ENCODE peak calls at places on chromosome X, in six cellular contexts. F is stomach, Y is cardiac fibroblast, H is cardiac muscle cell, O is fibroblast of the aortic adventitia, R is astrocyte of the spinal cord. Q is an unnamed sample.

GRCh38 chrX:1529328-1529727 is 7.7 kb downstream of the P2RY8 start:
- DNase-seq in O (no peak), R (no peak), F (no peak), H (no peak), Y (no peak), Q (peak)

GRCh38 chrX:7216981-7217587 is 69.1 kb upstream of the PUDP start:
- DNase-seq in R (no peak), F (no peak), O (no peak), H (no peak), Y (no peak), Q (no peak)

GRCh38 chrX:72130762-72131231 is 918 bp downstream of the RTL5 start:
- DNase-seq in R (no peak), F (no peak), Y (no peak), O (no peak), H (no peak), Q (no peak)

GRCh38 chrX:71534773-71535544 is 2.1 kb downstream of the OGT start:
- DNase-seq in H (no peak), Y (no peak), R (no peak), F (no peak), O (no peak), Q (no peak)

GRCh38 chrX:141641138-141641537 is 51.6 kb downstream of the SPANXA2 start:
- DNase-seq in H (no peak), F (no peak), R (no peak), O (no peak), Y (no peak), Q (no peak)

GRCh38 chrX:9747644-9748043 is 18.0 kb downstream of the GPR143 start:
- DNase-seq in R (no peak), H (no peak), F (no peak), O (no peak), Y (no peak), Q (no peak)

GRCh38 chrX:1322393-1322792 is 14.2 kb upstream of the IL3RA start:
- DNase-seq in O (no peak), H (no peak), R (no peak), Y (no peak), F (no peak), Q (no peak)

GRCh38 chrX:151754042-151754419 is 19.5 kb downstream of the CNGA2 start:
- DNase-seq in R (peak), Y (peak), F (no peak), O (peak), H (no peak), Q (peak)

GRCh38 chrX:44447214-44447613 is 95.4 kb downstream of the FUNDC1 start:
- DNase-seq in R (no peak), H (no peak), O (no peak), F (no peak), Y (no peak), Q (no peak)

GRCh38 chrX:11688201-11688600 is 22.5 kb upstream of the ARHGAP6 start:
- DNase-seq in Y (peak), O (no peak), F (no peak), H (no peak), R (no peak), Q (no peak)

GRCh38 chrX:130028196-130028595 is 45.8 kb downstream of the BCORL1 start:
- DNase-seq in O (peak), F (peak), R (peak), Y (peak), H (peak), Q (no peak)

GRCh38 chrX:139971394-139971749 is 6.1 kb upstream of the CXorf66 start:
- DNase-seq in O (no peak), F (no peak), Y (no peak), R (no peak), H (no peak), Q (no peak)

GRCh38 chrX:136652822-136653723 is 5.1 kb downstream of the CD40LG start:
- DNase-seq in R (no peak), F (no peak), H (no peak), O (peak), Y (peak), Q (peak)

GRCh38 chrX:53260836-53261235 is 20.5 kb downstream of the IQSEC2 start:
- DNase-seq in O (no peak), H (no peak), Y (no peak), F (no peak), R (no peak), Q (no peak)

GRCh38 chrX:103248553-103248952 is 6.4 kb downstream of the TCEAL8 start:
- DNase-seq in R (peak), H (peak), O (peak), F (no peak), Y (peak), Q (no peak)

GRCh38 chrX:13092455-13092941 is 48.1 kb upstream of the FAM9C start:
- DNase-seq in O (no peak), F (peak), R (no peak), Y (no peak), H (no peak), Q (no peak)

GRCh38 chrX:154036513-154036912 is 16.8 kb upstream of the IRAK1 start:
- DNase-seq in H (no peak), Y (no peak), R (no peak), O (no peak), F (no peak), Q (no peak)

GRCh38 chrX:56833626-56834025 is 104.6 kb downstream of the NBDY start:
- DNase-seq in F (no peak), R (no peak), H (no peak), O (peak), Y (peak), Q (no peak)

GRCh38 chrX:1086444-1087409 is 125.7 kb downstream of the CRLF2 start:
- DNase-seq in Y (peak), R (no peak), F (no peak), H (no peak), O (no peak), Q (no peak)

GRCh38 chrX:5775985-5776384 is 452.7 kb downstream of the NLGN4X start:
- DNase-seq in O (no peak), Y (no peak), H (no peak), R (no peak), F (no peak), Q (no peak)

GRCh38 chrX:39625810-39626209 is 471.9 kb downstream of the BCOR start:
- DNase-seq in O (no peak), Y (no peak), F (no peak), H (no peak), R (no peak), Q (no peak)

GRCh38 chrX:154051210-154051810 is 31.6 kb upstream of the IRAK1 start:
- DNase-seq in H (peak), R (peak), F (peak), O (peak), Y (peak), Q (no peak)

GRCh38 chrX:110089656-110090404 is 86.9 kb downstream of the TMEM164 start:
- DNase-seq in F (peak), H (no peak), O (no peak), Y (no peak), R (peak), Q (no peak)

GRCh38 chrX:15336023-15336413 is 695 bp upstream of the PIGA start:
- DNase-seq in R (peak), Y (peak), F (no peak), H (peak), O (peak), Q (no peak)

GRCh38 chrX:72100824-72101351 is 30.8 kb downstream of the RTL5 start:
- DNase-seq in R (no peak), O (no peak), Y (no peak), F (peak), H (no peak), Q (no peak)

GRCh38 chrX:13938053-13938765 is 91.5 kb downstream of the GEMIN8 start:
- DNase-seq in H (peak), F (peak), R (no peak), O (no peak), Y (no peak), Q (no peak)

GRCh38 chrX:24619647-24620046 is 27.5 kb downstream of the PCYT1B start:
- DNase-seq in Y (peak), R (peak), O (peak), F (no peak), H (peak), Q (no peak)

GRCh38 chrX:135931644-135932487 is 38.4 kb downstream of the SAGE1 start:
- DNase-seq in F (peak), O (peak), Y (peak), R (peak), H (peak), Q (no peak)

GRCh38 chrX:30521440-30522182 is 56.0 kb downstream of the TASL start:
- DNase-seq in O (peak), R (peak), Y (peak), F (no peak), H (peak), Q (no peak)

GRCh38 chrX:14546190-14546589 is 16.9 kb downstream of the GLRA2 start:
- DNase-seq in H (no peak), F (no peak), O (no peak), Y (no peak), R (no peak), Q (no peak)

GRCh38 chrX:13843150-13843721 is 26.3 kb upstream of the GPM6B start:
- DNase-seq in Y (no peak), R (no peak), F (no peak), O (no peak), H (no peak), Q (no peak)

GRCh38 chrX:41824551-41824950 is 98.8 kb downstream of the CASK start:
- DNase-seq in O (peak), F (no peak), R (peak), Y (peak), H (no peak), Q (no peak)
- TF ChIP-seq CTCF in O (no peak), F (no peak), R (no peak), Y (no peak), H (no peak), Q (no peak)

GRCh38 chrX:111652719-111653118 is 28.3 kb upstream of the ALG13 start:
- DNase-seq in R (no peak), H (peak), O (peak), Y (no peak), F (no peak), Q (no peak)
- TF ChIP-seq CTCF in R (no peak), H (no peak), O (peak), Y (no peak), F (no peak), Q (no peak)

GRCh38 chrX:79268788-79269187 is 98.3 kb downstream of the ITM2A start:
- DNase-seq in Y (peak), R (no peak), O (no peak), F (no peak), H (no peak), Q (no peak)

GRCh38 chrX:79266702-79267101 is 100.4 kb downstream of the ITM2A start:
- DNase-seq in F (no peak), Y (no peak), O (no peak), R (no peak), H (no peak), Q (no peak)

DNA sequence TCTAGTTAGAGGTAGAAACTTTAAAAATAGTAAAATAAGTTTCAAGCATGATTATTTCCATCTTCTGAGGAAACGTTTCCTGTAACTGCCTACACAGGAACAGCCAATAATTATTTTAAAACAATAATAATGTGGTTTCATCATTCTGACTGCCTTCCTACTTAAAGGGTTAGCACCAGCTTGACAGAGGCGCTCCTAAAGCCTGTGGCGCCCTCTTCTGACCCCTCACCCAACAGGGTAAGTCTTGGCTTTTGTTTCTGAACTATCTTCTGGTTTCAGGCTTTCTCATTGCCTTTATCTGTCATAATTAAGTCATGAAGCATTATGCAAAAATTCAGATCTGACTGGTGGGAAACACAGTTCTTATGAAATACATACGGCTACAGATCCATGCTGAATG is 96.7 kb downstream of the ITM2A start:
- DNase-seq in O (no peak), R (no peak), H (peak), F (peak), Y (no peak), Q (no peak)
- TF ChIP-seq CTCF in O (no peak), R (no peak), H (peak), F (no peak), Y (no peak), Q (no peak)

GRCh38 chrX:65601126-65601525 is 66.3 kb upstream of the MSN start:
- DNase-seq in F (no peak), R (no peak), H (no peak), O (no peak), Y (no peak), Q (no peak)

GRCh38 chrX:65600106-65600505 is 65.5 kb upstream of the LAS1L start:
- DNase-seq in O (no peak), H (no peak), R (no peak), Y (no peak), F (no peak), Q (peak)

GRCh38 chrX:65596270-65596669 is 61.7 kb upstream of the LAS1L start:
- DNase-seq in Y (peak), F (no peak), H (no peak), R (peak), O (peak), Q (no peak)

GRCh38 chrX:65598559-65599147 is 64.1 kb upstream of the LAS1L start:
- DNase-seq in R (no peak), H (no peak), O (no peak), F (no peak), Y (no peak), Q (peak)

DNA sequence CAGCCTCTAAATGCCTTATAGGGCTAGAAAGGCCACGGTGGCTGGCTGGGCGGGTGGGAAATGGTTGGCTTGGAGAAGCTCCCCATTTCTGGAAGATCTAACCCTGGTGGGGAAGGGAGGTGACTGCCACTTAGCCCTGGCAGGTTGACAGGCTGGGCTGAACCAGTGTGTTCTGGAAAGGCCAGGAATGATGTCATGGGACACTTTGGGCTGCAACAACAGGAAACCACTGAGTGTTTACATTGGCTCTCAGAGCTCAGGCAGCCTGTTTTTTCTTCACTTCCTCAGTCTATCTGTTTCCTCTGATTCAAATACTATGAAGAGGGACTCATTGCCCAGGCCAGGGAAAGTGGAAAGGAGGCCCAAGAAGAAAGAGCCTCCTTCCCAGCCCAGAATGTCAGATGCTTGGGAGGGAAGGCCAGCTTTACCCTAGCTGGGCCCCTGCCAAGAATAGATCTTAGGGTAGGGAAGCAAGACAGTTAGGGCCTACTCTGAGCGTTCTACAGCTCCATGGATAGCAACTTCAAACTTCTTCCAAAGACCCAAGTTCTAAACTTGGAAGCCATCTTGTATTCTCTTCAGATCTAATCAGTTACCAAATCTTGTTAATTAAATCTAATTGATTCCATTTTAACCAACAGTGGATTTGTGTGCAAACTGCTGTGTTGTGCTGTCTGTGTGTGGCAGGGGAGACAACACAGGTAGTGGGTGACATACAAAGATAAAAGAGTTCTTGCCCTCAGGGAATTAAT is 65.7 kb upstream of the MSN start:
- DNase-seq in R (peak), Y (peak), H (no peak), F (peak), O (peak), Q (peak)
- TF ChIP-seq CTCF in R (no peak), Y (no peak), H (no peak), F (no peak), O (peak), Q (no peak)

Q was measured in osteocyte.